ENCODE peak calls at places on chromosomes 13 and 19, in five cellular contexts. L is heart right ventricle, U is IMR-90, T is thoracic aorta, F is left ventricle myocardium inferior. B is an unnamed sample.

GRCh38 chr13:20526664-20527063 is 1.0 kb upstream of the CRYL1 start:
- DNase-seq in L (no peak), U (peak; percentile 19), T (no peak), F (no peak), B (no peak)

GRCh38 chr13:50033696-50034095 is 18.5 kb downstream of the KCNRG start:
- DNase-seq in L (no peak), U (peak; percentile 61), T (no peak), F (no peak), B (peak; percentile 80)

GRCh38 chr13:98344392-98344791 is 167.3 kb upstream of the RNF113B start:
- DNase-seq in L (no peak), U (no peak), T (no peak), F (no peak), B (no peak)

GRCh38 chr13:73607489-73608156 is 526.6 kb downstream of the KLF12 start:
- DNase-seq in L (no peak), U (peak; percentile 46), T (no peak), F (no peak), B (no peak)

GRCh38 chr13:21326155-21327030 is 132.7 kb downstream of the ZDHHC20 start:
- DNase-seq in L (no peak), U (peak; percentile 46), T (no peak), F (no peak), B (peak; percentile 40)

GRCh38 chr19:41174297-41174928 is 18.6 kb upstream of the CYP2S1 start:
- DNase-seq in L (no peak), U (no peak), T (no peak), F (no peak), B (no peak)

GRCh38 chr19:1183543-1184172 is 9.6 kb upstream of the SBNO2 start:
- DNase-seq in L (no peak), U (peak; percentile 25), T (no peak), F (no peak), B (no peak)

GRCh38 chr19:13146763-13147563 is 3.2 kb downstream of the STX10 start:
- DNase-seq in L (no peak), U (no peak), T (no peak), F (no peak), B (peak; percentile 71)

GRCh38 chr13:45367358-45367757 is 26.4 kb upstream of the TPT1 start:
- DNase-seq in L (peak; percentile 24), U (peak; percentile 94), T (peak; percentile 29), F (peak; percentile 28), B (peak; percentile 65)

GRCh38 chr13:41700790-41701310 is 243.5 kb downstream of the RGCC start:
- DNase-seq in L (no peak), U (peak; percentile 66), T (no peak), F (no peak), B (peak; percentile 69)

GRCh38 chr13:39779337-39780270 is 124.1 kb downstream of the COG6 start:
- DNase-seq in L (no peak), U (peak; percentile 36), T (no peak), F (no peak), B (peak; percentile 58)

GRCh38 chr19:45506991-45507863 is at the start of gene VASP:
- DNase-seq in L (peak; percentile 84), U (peak; percentile 77), T (peak; percentile 47), F (peak; percentile 88), B (peak; percentile 88)
- TF ChIP-seq CTCF in L (no peak), U (no peak), T (no peak), F (no peak), B (no peak)

DNA sequence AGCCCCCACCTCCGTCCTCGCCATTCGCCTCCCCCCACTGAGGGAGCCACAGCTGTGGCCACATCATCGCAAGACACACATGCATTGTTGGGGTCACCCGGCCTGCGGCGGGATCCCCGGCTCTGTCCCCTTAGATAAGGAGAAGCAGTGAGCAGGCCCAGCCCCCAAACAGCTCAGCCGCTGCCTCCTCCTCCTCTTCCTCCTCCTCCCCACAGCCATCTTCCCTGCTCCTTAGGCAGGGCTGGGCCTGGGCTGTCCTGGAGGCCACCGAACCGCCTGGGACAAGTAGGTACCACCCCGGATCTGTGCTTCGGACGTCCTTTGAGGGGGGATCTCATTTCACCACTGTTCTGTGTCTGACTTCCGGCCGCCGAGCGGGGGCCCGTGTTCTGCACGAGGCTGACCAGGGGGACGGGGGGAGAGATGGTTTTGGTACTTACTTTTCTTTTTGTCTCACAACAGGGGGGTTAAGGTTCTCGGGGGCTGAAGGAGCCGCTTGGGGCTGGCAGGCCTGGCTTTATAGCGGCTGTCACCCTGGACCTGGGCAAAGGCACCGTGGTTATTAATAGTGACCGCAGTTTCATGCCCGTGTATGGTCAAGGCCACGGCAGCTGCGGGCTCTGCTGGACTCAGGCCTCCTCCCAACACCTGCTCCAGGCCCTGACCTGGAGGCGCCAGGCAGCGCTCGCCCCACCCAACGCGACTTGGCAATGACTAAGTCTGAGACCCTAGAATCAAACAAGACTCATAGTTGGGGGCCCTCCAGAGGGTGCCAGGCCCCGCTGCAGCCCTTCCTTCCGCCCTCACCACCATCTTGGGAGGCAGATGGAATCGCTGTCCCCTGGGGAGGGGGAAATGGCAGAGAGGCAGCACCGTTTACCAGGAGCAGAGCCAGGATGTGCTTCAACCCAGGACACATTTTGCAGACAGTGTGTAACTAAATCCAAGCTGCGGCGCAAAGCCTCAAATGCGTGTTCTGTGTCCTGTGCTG is 18.3 kb downstream of the NMRK2 start:
- DNase-seq in L (peak; percentile 64), U (no peak), T (no peak), F (peak; percentile 75), B (no peak)
- H3K4me3 ChIP-seq in L (peak overlapping the region; percentile 48), U (no peak overlapping the region), T (peak overlapping the region; percentile 56), F (peak overlapping the region; percentile 74), B (no peak overlapping the region)

GRCh38 chr13:42836930-42837329 is 55.5 kb downstream of the FAM216B start:
- DNase-seq in L (no peak), U (peak; percentile 51), T (no peak), F (no peak), B (peak; percentile 83)
- TF ChIP-seq CTCF in L (peak; percentile 37), U (peak; percentile 49), T (no peak), F (peak; percentile 47), B (peak; percentile 50)

GRCh38 chr13:112799394-112799793 is 109.6 kb downstream of the ATP11A start:
- DNase-seq in L (no peak), U (no peak), T (no peak), F (no peak), B (no peak)

GRCh38 chr13:112803422-112803821 is 113.6 kb downstream of the ATP11A start:
- DNase-seq in L (no peak), U (no peak), T (no peak), F (no peak), B (peak; percentile 33)

GRCh38 chr13:112796190-112796915 is 106.5 kb downstream of the ATP11A start:
- DNase-seq in L (no peak), U (no peak), T (no peak), F (no peak), B (peak; percentile 19)

GRCh38 chr13:112802808-112803207 is 113.0 kb downstream of the ATP11A start:
- DNase-seq in L (no peak), U (no peak), T (no peak), F (no peak), B (no peak)

DNA sequence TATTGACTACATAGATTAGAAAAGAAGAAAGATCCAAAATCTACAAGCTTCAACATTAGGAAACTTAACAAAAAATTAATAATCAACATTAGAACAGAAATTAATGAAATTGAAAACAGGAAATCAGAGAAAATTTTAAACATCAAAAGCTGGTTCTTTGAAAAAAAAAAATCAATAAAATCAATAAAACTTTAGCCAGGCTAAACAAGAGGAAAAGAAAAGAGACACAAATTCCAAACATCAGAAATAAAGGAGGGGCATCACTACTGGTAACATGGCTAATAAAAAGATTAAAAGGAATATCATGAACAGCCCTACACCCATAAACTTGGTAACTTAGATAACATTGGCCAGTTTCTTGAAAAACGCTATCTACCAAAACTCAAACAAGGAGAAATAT is 110.2 kb downstream of the ATP11A start:
- DNase-seq in L (no peak), U (no peak), T (no peak), F (no peak), B (no peak)
- H3K4me3 ChIP-seq in L (no peak overlapping the region), U (no peak overlapping the region), T (no peak overlapping the region), F (no peak overlapping the region), B (no peak overlapping the region)

GRCh38 chr13:81929988-81930387 is 1589.1 kb upstream of the SPRY2 start:
- DNase-seq in L (no peak), U (no peak), T (no peak), F (no peak), B (no peak)
- TF ChIP-seq CTCF in L (no peak), U (no peak), T (no peak), F (peak; percentile 15), B (no peak)

DNA sequence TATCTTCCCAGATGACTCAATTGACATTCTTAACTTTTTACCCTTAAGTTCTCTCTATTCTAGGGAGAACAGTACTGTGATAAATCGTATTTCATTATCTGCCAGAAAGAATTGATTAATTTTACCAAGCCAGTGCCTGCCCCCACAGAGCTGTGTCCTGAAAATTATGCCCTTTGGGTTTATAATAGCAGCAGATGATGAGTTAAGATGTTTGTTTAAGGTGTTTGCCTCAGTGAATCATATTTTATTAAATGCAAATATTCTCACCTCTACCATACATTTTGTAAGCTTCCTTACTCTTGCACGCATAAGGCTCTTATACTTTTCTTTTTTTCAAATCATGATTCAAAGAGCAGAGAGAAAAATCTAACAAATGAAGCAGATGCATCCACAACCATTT is 318.6 kb downstream of the DCT start:
- DNase-seq in L (no peak), U (no peak), T (no peak), F (no peak), B (no peak)
- H3K4me3 ChIP-seq in L (no peak overlapping the region), U (no peak overlapping the region), T (no peak overlapping the region), F (no peak overlapping the region), B (no peak overlapping the region)

GRCh38 chr19:42277821-42278809 is 9.1 kb downstream of the CIC start:
- DNase-seq in L (no peak), U (no peak), T (no peak), F (no peak), B (no peak)
- TF ChIP-seq CTCF in L (no peak), U (no peak), T (no peak), F (no peak), B (no peak)

GRCh38 chr19:35746556-35746955 is 1.1 kb downstream of the PSENEN start:
- DNase-seq in L (no peak), U (no peak), T (no peak), F (no peak), B (no peak)
- H3K4me3 ChIP-seq in L (peak overlapping the region; percentile 86), U (no peak overlapping the region), T (peak overlapping the region; percentile 91), F (peak overlapping the region; percentile 87), B (peak overlapping the region; percentile 90)

DNA sequence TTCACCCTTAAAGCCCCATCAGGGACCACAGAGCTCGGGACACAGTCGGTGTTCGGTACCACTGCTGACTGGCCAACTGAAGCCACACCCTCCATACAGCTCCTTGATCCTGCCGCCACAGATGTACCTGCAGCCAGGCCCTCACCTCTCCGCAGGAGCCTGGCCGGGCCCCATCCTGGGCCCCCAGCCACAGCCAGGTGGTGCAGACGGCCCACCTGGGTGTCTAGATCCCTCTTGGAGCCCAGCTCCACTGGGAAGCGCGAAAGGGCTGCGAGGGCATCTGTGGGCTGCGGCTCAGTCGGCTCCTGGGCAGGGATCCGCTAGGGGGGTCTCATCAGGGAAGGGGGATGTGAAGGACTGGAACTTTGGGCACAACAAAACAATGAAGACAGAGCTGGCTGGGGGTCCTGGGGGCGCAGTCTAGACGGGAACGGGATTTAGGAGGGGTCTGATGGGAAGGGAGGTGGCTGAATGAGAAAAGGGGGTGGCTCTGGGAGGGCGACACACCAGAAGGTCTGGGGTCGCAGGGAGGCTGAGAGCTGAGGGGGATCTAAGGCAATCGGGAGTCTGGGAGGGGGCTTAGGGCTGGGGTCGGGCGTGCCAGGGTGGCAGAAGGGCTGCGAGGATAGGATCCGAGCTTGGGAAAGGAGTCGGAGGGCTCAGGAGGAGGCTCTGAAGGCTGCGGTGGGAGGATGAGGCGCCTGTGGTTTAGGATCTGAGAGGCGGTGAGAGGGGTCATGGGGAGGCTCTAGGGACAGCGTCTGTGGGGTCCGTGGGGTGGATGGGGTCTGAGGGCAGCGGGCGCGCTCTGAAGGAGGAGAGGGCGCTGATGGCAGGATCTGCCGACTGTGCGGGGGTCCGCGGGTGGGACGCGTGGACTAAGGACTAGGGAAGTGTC is 15.8 kb downstream of the PRODH2 start:
- DNase-seq in L (no peak), U (no peak), T (no peak), F (no peak), B (no peak)
- TF ChIP-seq CTCF in L (no peak), U (no peak), T (no peak), F (no peak), B (no peak)